ENCODE peak calls at places on chromosome 14, in six cellular contexts. D is A549, E is upper lobe of left lung, Z is transverse colon, N is sigmoid colon, R is GM12878. W is an unnamed sample.

GRCh38 chr14:73227812-73228781 is 9.2 kb upstream of the PAPLN start:
- DNase-seq in D (peak; percentile 92), E (peak; percentile 43), Z (peak; percentile 38), N (peak; percentile 83), R (no peak), W (peak; percentile 80)

GRCh38 chr14:94110552-94111181 is at the start of gene IFI27:
- DNase-seq in D (no peak), E (peak; percentile 28), Z (peak; percentile 81), N (peak; percentile 76), R (no peak), W (peak; percentile 38)

GRCh38 chr14:65423986-65424385 is 11.5 kb downstream of the FUT8 start:
- DNase-seq in D (no peak), E (no peak), Z (no peak), N (no peak), R (no peak), W (no peak)

GRCh38 chr14:100602621-100603020 is 15.4 kb upstream of the BEGAIN start:
- DNase-seq in D (no peak), E (no peak), Z (no peak), N (peak; percentile 18), R (no peak), W (no peak)

GRCh38 chr14:47442206-47442605 is 233.2 kb downstream of the MDGA2 start:
- DNase-seq in D (no peak), E (no peak), Z (no peak), N (no peak), R (no peak), W (no peak)

GRCh38 chr14:94885481-94886155 is 115.7 kb upstream of the GSC start:
- DNase-seq in D (no peak), E (no peak), Z (no peak), N (no peak), R (no peak), W (no peak)

GRCh38 chr14:39812532-39813320 is 380.5 kb upstream of the FBXO33 start:
- DNase-seq in D (no peak), E (no peak), Z (no peak), N (no peak), R (no peak), W (no peak)

GRCh38 chr14:34713681-34714319 is 593 bp downstream of the CFL2 start:
- DNase-seq in D (no peak), E (no peak), Z (peak; percentile 37), N (peak; percentile 79), R (no peak), W (peak; percentile 49)

GRCh38 chr14:33510991-33511390 is 439.9 kb downstream of the EGLN3 start:
- DNase-seq in D (no peak), E (no peak), Z (no peak), N (no peak), R (no peak), W (no peak)

GRCh38 chr14:51889851-51890250 is 29.4 kb downstream of the GNG2 start:
- DNase-seq in D (no peak), E (no peak), Z (no peak), N (no peak), R (no peak), W (no peak)

GRCh38 chr14:100609331-100609870 is 22.2 kb upstream of the BEGAIN start:
- DNase-seq in D (no peak), E (no peak), Z (no peak), N (peak; percentile 49), R (no peak), W (no peak)

GRCh38 chr14:34539407-34540180 is at the start of gene EAPP:
- DNase-seq in D (peak; percentile 93), E (peak; percentile 96), Z (peak; percentile 99), N (peak; percentile 99), R (peak; percentile 80), W (peak; percentile 98)

GRCh38 chr14:65847065-65847847 is 434.7 kb downstream of the FUT8 start:
- DNase-seq in D (no peak), E (no peak), Z (peak; percentile 43), N (no peak), R (peak; percentile 23), W (no peak)

GRCh38 chr14:102557434-102558226 is 34.8 kb upstream of the RCOR1 start:
- DNase-seq in D (no peak), E (no peak), Z (no peak), N (no peak), R (no peak), W (no peak)

GRCh38 chr14:100950024-100950423 is 46.5 kb upstream of the RTL1 start:
- DNase-seq in D (no peak), E (no peak), Z (no peak), N (no peak), R (no peak), W (no peak)

GRCh38 chr14:105931808-105932483 is 405.6 kb downstream of the TMEM121 start:
- DNase-seq in D (peak; percentile 36), E (no peak), Z (no peak), N (no peak), R (no peak), W (no peak)

GRCh38 chr14:58398495-58398894 is 2.8 kb downstream of the TOMM20L start:
- DNase-seq in D (no peak), E (no peak), Z (no peak), N (no peak), R (no peak), W (no peak)

GRCh38 chr14:94897092-94897491 is 127.2 kb upstream of the GSC start:
- DNase-seq in D (no peak), E (no peak), Z (no peak), N (peak; percentile 57), R (no peak), W (no peak)

GRCh38 chr14:35847636-35848035 is 21.5 kb downstream of the BRMS1L start:
- DNase-seq in D (no peak), E (no peak), Z (no peak), N (no peak), R (no peak), W (no peak)

GRCh38 chr14:92513966-92514843 is 624 bp downstream of the RIN3 start:
- DNase-seq in D (peak; percentile 40), E (peak; percentile 90), Z (peak; percentile 57), N (peak; percentile 74), R (no peak), W (peak; percentile 64)

GRCh38 chr14:75301666-75302325 is 23.2 kb downstream of the FOS start:
- DNase-seq in D (no peak), E (no peak), Z (peak; percentile 59), N (peak; percentile 77), R (no peak), W (peak; percentile 12)

GRCh38 chr14:62143235-62143634 is 381.0 kb downstream of the SNAPC1 start:
- DNase-seq in D (no peak), E (no peak), Z (no peak), N (no peak), R (no peak), W (no peak)

GRCh38 chr14:57495409-57495808 is 1.8 kb upstream of the CCDC198 start:
- DNase-seq in D (no peak), E (no peak), Z (no peak), N (no peak), R (no peak), W (no peak)

GRCh38 chr14:50772361-50772760 is 58.6 kb downstream of the NIN start:
- DNase-seq in D (no peak), E (no peak), Z (no peak), N (no peak), R (no peak), W (no peak)

DNA sequence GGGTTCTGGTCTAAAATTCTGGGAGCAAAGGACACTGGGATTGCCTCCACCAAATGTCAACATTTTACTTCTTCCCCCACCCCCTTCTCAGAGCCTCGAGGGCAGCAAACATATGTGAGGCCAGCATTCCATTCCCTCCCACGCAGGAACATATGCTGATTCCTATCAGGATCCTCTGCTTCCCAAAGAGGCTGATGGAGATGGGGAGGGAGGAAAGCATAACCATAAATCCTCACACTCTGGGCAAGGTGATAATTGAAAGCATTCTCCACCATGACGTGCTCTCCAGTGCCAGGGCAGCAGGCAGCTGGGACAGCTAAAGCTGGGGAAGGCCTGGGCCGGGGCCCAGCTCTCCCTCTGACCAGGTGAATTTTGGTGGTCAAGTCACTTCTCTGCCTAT is 395.0 kb downstream of the ZFP36L1 start:
- DNase-seq in D (no peak), E (peak; percentile 18), Z (no peak), N (no peak), R (no peak), W (no peak)
- H3K4me1 ChIP-seq in D (peaks cover 30% of the 10 kb centered on the region), E (peaks cover 49% of the 10 kb centered on the region), Z (peaks cover 31% of the 10 kb centered on the region), N (peaks cover 95% of the 10 kb centered on the region), R (peaks cover 51% of the 10 kb centered on the region), W (peaks cover 53% of the 10 kb centered on the region)

GRCh38 chr14:63833728-63834127 is 19.1 kb upstream of the SYNE2 start:
- DNase-seq in D (no peak), E (no peak), Z (no peak), N (no peak), R (no peak), W (no peak)
- TF ChIP-seq EP300 in D (no peak), E (no peak), Z (no peak), N (no peak), R (no peak), W (no peak)

GRCh38 chr14:77457115-77457521 is 283 bp downstream of the VIPAS39 start:
- DNase-seq in D (no peak), E (no peak), Z (no peak), N (peak; percentile 64), R (no peak), W (no peak)

GRCh38 chr14:77458249-77458950 is 507 bp downstream of the AHSA1 start:
- DNase-seq in D (peak; percentile 24), E (no peak), Z (peak; percentile 43), N (no peak), R (no peak), W (no peak)

GRCh38 chr14:77459072-77459723 is 1.3 kb downstream of the AHSA1 start:
- DNase-seq in D (peak; percentile 67), E (no peak), Z (peak; percentile 73), N (no peak), R (peak; percentile 24), W (no peak)

GRCh38 chr14:77457522-77458248 is at the start of the genes AHSA1 and VIPAS39:
- DNase-seq in D (peak; percentile 91), E (peak; percentile 91), Z (peak; percentile 96), N (peak; percentile 98), R (peak; percentile 99), W (peak; percentile 91)

DNA sequence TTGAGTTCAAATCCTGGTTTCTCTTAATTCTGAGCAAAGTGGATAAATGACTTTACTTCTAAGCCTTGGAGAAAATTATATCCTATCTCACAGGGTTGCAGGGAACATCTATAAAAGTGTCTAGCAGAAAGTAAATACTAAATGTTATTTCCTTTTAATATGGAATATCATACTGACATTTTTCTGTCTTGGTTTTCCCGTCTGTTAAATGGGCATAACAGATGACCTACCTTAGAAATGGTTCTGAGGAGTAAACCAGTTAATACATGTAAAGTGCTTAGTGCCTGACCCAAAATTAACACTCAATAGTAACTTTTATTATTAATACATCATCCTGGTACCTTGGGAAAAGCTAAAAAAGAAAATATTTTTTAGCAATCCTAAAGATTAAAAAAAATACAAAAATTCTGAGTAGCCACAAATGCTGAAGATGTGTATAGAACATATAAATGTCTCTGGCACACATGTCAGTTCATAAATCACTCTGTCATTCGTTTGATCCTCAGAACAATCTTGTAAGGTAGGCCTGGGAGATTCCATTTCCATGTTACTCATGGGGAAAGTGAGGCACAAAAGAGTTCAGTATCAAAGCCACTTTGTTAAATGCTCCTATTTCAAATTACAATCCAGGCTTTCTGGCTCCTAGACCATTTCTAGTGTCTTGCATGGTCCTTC is 1.3 kb downstream of the VIPAS39 start:
- DNase-seq in D (no peak), E (no peak), Z (no peak), N (no peak), R (no peak), W (no peak)
- H3K4me3 ChIP-seq in D (peak overlapping the region; percentile 91), E (peak overlapping the region; percentile 83), Z (no peak overlapping the region), N (no peak overlapping the region), R (peak overlapping the region; percentile 88), W (peak overlapping the region; percentile 82)

GRCh38 chr14:91252901-91253794 is 8.6 kb upstream of the GPR68 start:
- DNase-seq in D (peak; percentile 28), E (peak; percentile 94), Z (peak; percentile 63), N (no peak), R (no peak), W (peak; percentile 69)
- H3K4me1 ChIP-seq in D (peaks cover 16% of the 10 kb centered on the region), E (peaks cover 63% of the 10 kb centered on the region), Z (peaks cover 39% of the 10 kb centered on the region), N (peaks cover 36% of the 10 kb centered on the region), R (peaks cover 39% of the 10 kb centered on the region), W (peaks cover 7% of the 10 kb centered on the region)

W was measured in ovary.